ENCODE peak calls at places on chromosomes 13 and 19, in ten cellular contexts. G is HS-5; V is stimulated activated CD4-positive, alpha-beta T cell treated with anti-CD3 and anti-CD28 coated beads, Interleukin-15, amount 100 ng/mL, for 24 hours; F is stimulated activated CD8-positive, alpha-beta memory T cell treated with anti-CD3 and anti-CD28 coated beads, Interleukin-4, amount 100 ng/mL, for 4 hours; R is anterior cingulate cortex; D is breast epithelium; X is GM04504; Z is iris pigment epithelial cell; A is caudate nucleus; O is kidney tubule cell. I is an unnamed sample.

GRCh38 chr13:106117640-106118039 is 417.8 kb downstream of the EFNB2 start:
- DNase-seq in O (no peak), X (no peak), Z (no peak), D (no peak), V (no peak), F (no peak), A (no peak), R (no peak), G (no peak), I (no peak)

GRCh38 chr13:52665325-52665724 is 12.7 kb downstream of the SUGT1 start:
- DNase-seq in G (no peak), X (peak), Z (peak), R (no peak), D (no peak), A (no peak), F (no peak), V (no peak), O (peak), I (peak)

GRCh38 chr19:53549354-53549753 is 11.4 kb downstream of the ZNF331 start:
- DNase-seq in X (peak), V (no peak), O (no peak), Z (peak), D (no peak), A (no peak), F (no peak), G (no peak), R (peak), I (peak)

GRCh38 chr19:42628411-42629135 is 33.8 kb upstream of the CEACAM8 start:
- DNase-seq in Z (no peak), R (no peak), F (no peak), G (no peak), X (no peak), A (no peak), O (no peak), V (peak), D (no peak), I (peak)

GRCh38 chr19:7973883-7974282 is 30.4 kb upstream of the TIMM44 start:
- DNase-seq in A (peak), V (no peak), Z (no peak), F (no peak), X (no peak), R (peak), D (no peak), O (no peak), G (no peak), I (no peak)

GRCh38 chr13:75444016-75444415 is 38.0 kb downstream of the TBC1D4 start:
- DNase-seq in X (no peak), A (no peak), D (no peak), R (no peak), V (no peak), Z (no peak), G (no peak), F (no peak), O (no peak), I (no peak)

GRCh38 chr13:105962080-105962479 is 573.4 kb downstream of the EFNB2 start:
- DNase-seq in R (no peak), Z (no peak), V (no peak), G (no peak), O (no peak), D (no peak), F (no peak), A (no peak), X (no peak), I (no peak)

GRCh38 chr13:106152047-106152446 is 383.4 kb downstream of the EFNB2 start:
- DNase-seq in F (no peak), G (no peak), Z (no peak), R (no peak), D (no peak), V (no peak), X (no peak), A (no peak), O (peak), I (no peak)

GRCh38 chr19:2015611-2015950 is at the start of gene BTBD2:
- DNase-seq in O (peak), V (peak), F (peak), D (no peak), Z (peak), X (peak), G (peak), R (peak), A (no peak), I (peak)

GRCh38 chr19:14097532-14098151 is 7.1 kb upstream of the SAMD1 start:
- DNase-seq in F (no peak), V (no peak), Z (no peak), G (no peak), R (no peak), X (no peak), D (no peak), O (no peak), A (no peak), I (no peak)

GRCh38 chr13:23506071-23506820 is 64.0 kb upstream of the TNFRSF19 start:
- DNase-seq in X (peak), D (no peak), G (no peak), O (peak), A (no peak), F (no peak), V (no peak), R (no peak), Z (no peak), I (peak)

GRCh38 chr19:49114630-49115363 is 627 bp downstream of the LIN7B start:
- DNase-seq in G (no peak), R (peak), X (no peak), F (no peak), O (no peak), D (no peak), A (peak), Z (peak), V (peak), I (peak)

GRCh38 chr13:24249586-24249985 is 59.8 kb upstream of the C1QTNF9 start:
- DNase-seq in R (no peak), A (no peak), F (no peak), G (no peak), X (no peak), Z (no peak), D (no peak), V (no peak), O (no peak), I (no peak)

GRCh38 chr19:50213925-50214324 is 10.5 kb downstream of the MYH14 start:
- DNase-seq in R (no peak), A (no peak), F (no peak), V (no peak), G (no peak), O (no peak), X (no peak), Z (no peak), D (no peak), I (no peak)

GRCh38 chr13:113413898-113414282 is 39.4 kb downstream of the ADPRHL1 start:
- DNase-seq in F (no peak), Z (no peak), O (no peak), R (no peak), X (no peak), G (no peak), A (no peak), V (no peak), D (peak), I (no peak)

GRCh38 chr13:59442946-59443345 is 720.8 kb downstream of the DIAPH3 start:
- DNase-seq in X (no peak), V (no peak), F (no peak), G (no peak), Z (peak), D (no peak), R (no peak), O (no peak), A (no peak), I (no peak)

GRCh38 chr13:42484396-42484795 is 89.6 kb upstream of the TNFSF11 start:
- DNase-seq in X (no peak), R (no peak), G (no peak), A (no peak), Z (peak), D (no peak), O (no peak), F (no peak), V (no peak), I (no peak)

GRCh38 chr13:76425930-76426329 is 460.3 kb downstream of the KCTD12 start:
- DNase-seq in X (peak), G (peak), D (no peak), R (peak), A (no peak), F (no peak), V (no peak), Z (peak), O (peak), I (no peak)

GRCh38 chr19:50851620-50852019 is 3.1 kb upstream of the KLK3 start:
- DNase-seq in G (no peak), O (no peak), F (no peak), D (no peak), Z (no peak), R (no peak), X (no peak), V (no peak), A (no peak), I (no peak)

GRCh38 chr19:39052243-39052746 is 19.9 kb upstream of the FBXO27 start:
- DNase-seq in V (peak), A (peak), Z (peak), F (peak), G (no peak), O (peak), X (peak), R (peak), D (no peak), I (peak)

GRCh38 chr19:39333507-39333906 is 2.3 kb downstream of the GMFG start:
- DNase-seq in A (no peak), G (no peak), V (no peak), F (no peak), O (no peak), D (no peak), Z (no peak), X (no peak), R (no peak), I (no peak)